ENCODE peak calls at places on chromosomes 7 and 10, in six cellular contexts. S is NCI-H446 treated with DMSO at 0.1 percent for 48 hours, J is HFF-Myc, I is anterior cingulate cortex, T is EL, P is neural progenitor cell. W is an unnamed sample.

GRCh38 chr7:85234746-85235145 is 47.9 kb upstream of the SEMA3D start:
- DNase-seq in S (no peak), J (no peak), I (no peak), T (no peak), P (no peak), W (no peak)

GRCh38 chr10:79112898-79113431 is 44.2 kb downstream of the ZMIZ1 start:
- DNase-seq in S (peak), J (peak), I (no peak), T (peak), P (no peak), W (no peak)

GRCh38 chr7:97043281-97043680 is 18.6 kb upstream of the DLX5 start:
- DNase-seq in S (no peak), J (no peak), I (no peak), T (peak), P (no peak), W (no peak)

GRCh38 chr10:61040399-61041016 is 96.5 kb upstream of the RHOBTB1 start:
- DNase-seq in S (no peak), J (no peak), I (no peak), T (no peak), P (no peak), W (no peak)

GRCh38 chr10:11300071-11300470 is 282.4 kb downstream of the CELF2 start:
- DNase-seq in S (no peak), J (no peak), I (no peak), T (no peak), P (no peak), W (no peak)

GRCh38 chr10:21803374-21803773 is 200.2 kb downstream of the DNAJC1 start:
- DNase-seq in S (no peak), J (no peak), I (no peak), T (no peak), P (no peak), W (no peak)

GRCh38 chr10:83212632-83213349 is 926.5 kb upstream of the GHITM start:
- DNase-seq in S (peak), J (peak), I (no peak), T (peak), P (no peak), W (no peak)

GRCh38 chr10:106582291-106582690 is 582.2 kb downstream of the SORCS1 start:
- DNase-seq in S (no peak), J (no peak), I (no peak), T (peak), P (no peak), W (no peak)